ENCODE peak calls at places on chromosomes 13 and 19, in six cellular contexts. M, N, S, D, Q and R are unnamed samples. For H3K27me3, the result is how much of the 10 kb centered on the place peaks cover.

GRCh38 chr19:2469102-2469914 is 6.6 kb upstream of the GADD45B start:
- DNase-seq in N (no peak), D (peak), Q (no peak), S (no peak), M (no peak), R (no peak)

GRCh38 chr13:92938481-92939020 is 288.1 kb upstream of the GPC6 start:
- DNase-seq in M (no peak), D (no peak), N (no peak), Q (no peak), S (no peak), R (no peak)

GRCh38 chr13:93422980-93423554 is 196.5 kb downstream of the GPC6 start:
- DNase-seq in Q (no peak), D (peak), M (no peak), S (no peak), N (no peak), R (no peak)

GRCh38 chr19:36041831-36042230 is 9.2 kb upstream of the CLIP3 start:
- DNase-seq in M (peak), S (no peak), N (no peak), Q (no peak), D (peak), R (no peak)

GRCh38 chr13:27770809-27771208 is 21.5 kb upstream of the GSX1 start:
- DNase-seq in D (no peak), S (no peak), M (peak), N (peak), Q (no peak), R (no peak)

GRCh38 chr19:16373539-16373938 is 48.9 kb downstream of the KLF2 start:
- DNase-seq in D (no peak), N (no peak), Q (no peak), M (no peak), S (no peak), R (no peak)

GRCh38 chr13:114048463-114048862 is 74.6 kb upstream of the C13orf46 start:
- DNase-seq in S (no peak), D (no peak), N (no peak), M (no peak), Q (no peak), R (no peak)

GRCh38 chr13:36089130-36089529 is 42.1 kb downstream of the DCLK1 start:
- DNase-seq in D (no peak), M (no peak), S (no peak), Q (no peak), N (no peak), R (no peak)

GRCh38 chr19:33634361-33635091 is 12.8 kb downstream of the CHST8 start:
- DNase-seq in M (no peak), N (no peak), Q (no peak), D (no peak), S (no peak), R (no peak)

GRCh38 chr13:110329798-110330461 is 22.8 kb downstream of the COL4A2 start:
- DNase-seq in Q (no peak), N (no peak), D (peak), S (peak), M (no peak), R (no peak)

GRCh38 chr13:109243311-109243951 is 543.0 kb downstream of the IRS2 start:
- DNase-seq in D (peak), M (no peak), N (no peak), S (no peak), Q (no peak), R (no peak)

GRCh38 chr13:46165485-46166220 is 16.3 kb downstream of the LCP1 start:
- DNase-seq in Q (no peak), N (no peak), S (no peak), M (no peak), D (no peak), R (no peak)

GRCh38 chr13:95530178-95530577 is 22.3 kb upstream of the CLDN10 start:
- DNase-seq in Q (no peak), N (no peak), M (peak), D (peak), S (no peak), R (no peak)

DNA sequence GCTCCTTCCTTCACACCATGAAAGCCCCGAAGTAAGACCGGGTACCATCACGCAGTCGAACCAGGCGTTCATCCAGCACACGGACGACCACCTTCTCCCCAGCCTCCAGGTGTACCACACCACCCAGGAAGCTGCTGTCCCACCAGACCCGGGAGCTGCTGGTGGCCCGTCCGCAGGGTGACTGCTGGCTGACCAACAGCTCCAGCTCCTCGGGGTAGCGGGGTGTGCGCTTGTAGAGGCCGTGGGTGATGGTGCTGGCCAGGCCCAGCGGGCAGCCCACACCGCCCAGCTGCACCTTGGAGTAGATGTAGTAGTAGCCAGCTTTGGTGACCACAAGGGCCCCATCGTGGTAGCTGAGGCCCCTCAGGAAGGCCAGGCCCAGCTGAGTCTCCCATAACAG is 5.0 kb downstream of the TNFSF14 start:
- DNase-seq in Q (no peak), M (no peak), N (no peak), D (no peak), S (no peak), R (no peak)
- H3K27me3 ChIP-seq in Q (under half), M (under half), N (under half), D (under half), S (under half), R (under half)

DNA sequence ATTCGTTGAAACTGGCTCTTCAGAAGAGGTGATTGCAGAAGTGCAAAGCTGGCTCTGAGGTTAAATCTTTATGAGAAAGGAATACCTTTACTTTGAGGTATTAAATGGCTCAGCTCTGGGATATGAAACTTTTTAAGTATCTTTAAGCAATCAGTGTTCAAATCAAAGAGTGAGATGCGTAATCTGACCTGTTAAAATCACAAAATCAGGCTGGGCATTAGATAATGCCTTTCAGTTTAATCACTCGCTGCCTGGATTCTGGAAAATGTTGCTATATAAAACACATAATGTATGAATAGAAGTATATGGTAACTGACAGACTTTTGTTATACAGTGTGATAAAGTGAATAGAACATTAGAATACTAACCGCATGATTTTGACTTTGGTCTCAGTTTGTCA is 2.0 kb upstream of the DGKH start:
- DNase-seq in Q (no peak), D (no peak), S (no peak), M (no peak), N (no peak), R (no peak)
- H3K27me3 ChIP-seq in Q (under half), D (under half), S (under half), M (under half), N (under half), R (under half)

GRCh38 chr19:47024502-47024901 is 4.9 kb downstream of the NPAS1 start:
- DNase-seq in S (no peak), N (no peak), Q (no peak), D (no peak), M (no peak), R (no peak)

GRCh38 chr19:47026889-47027288 is 7.3 kb downstream of the NPAS1 start:
- DNase-seq in S (no peak), Q (no peak), M (no peak), N (no peak), D (no peak), R (no peak)

GRCh38 chr19:47028372-47028672 is 8.7 kb downstream of the NPAS1 start:
- DNase-seq in N (no peak), Q (no peak), D (no peak), S (no peak), M (no peak), R (peak)

GRCh38 chr19:47027586-47028371 is 8.1 kb downstream of the NPAS1 start:
- DNase-seq in Q (no peak), N (no peak), D (no peak), S (no peak), M (no peak), R (no peak)

GRCh38 chr19:47026156-47026555 is 6.5 kb downstream of the NPAS1 start:
- DNase-seq in N (no peak), Q (no peak), D (no peak), M (no peak), S (no peak), R (no peak)
- H3K27me3 ChIP-seq in N (under half), Q (half or more), D (under half), M (under half), S (under half), R (half or more)

GRCh38 chr13:73972503-73972902 is 161.7 kb downstream of the KLF12 start:
- DNase-seq in M (no peak), N (no peak), Q (no peak), D (no peak), S (no peak), R (no peak)

GRCh38 chr13:73973156-73973555 is 161.0 kb downstream of the KLF12 start:
- DNase-seq in M (no peak), S (no peak), D (no peak), N (no peak), Q (no peak), R (no peak)

GRCh38 chr13:73971481-73971880 is 162.7 kb downstream of the KLF12 start:
- DNase-seq in Q (no peak), N (no peak), M (no peak), S (no peak), D (no peak), R (no peak)

GRCh38 chr13:73967397-73968165 is 166.6 kb downstream of the KLF12 start:
- DNase-seq in D (no peak), Q (no peak), N (no peak), S (no peak), M (no peak), R (no peak)

GRCh38 chr13:73970413-73971055 is 163.7 kb downstream of the KLF12 start:
- DNase-seq in N (no peak), Q (no peak), M (no peak), D (peak), S (no peak), R (no peak)
- H3K27me3 ChIP-seq in N (under half), Q (under half), M (under half), D (under half), S (under half), R (under half)

GRCh38 chr13:112065867-112066623 is 904 bp upstream of the SOX1 start:
- DNase-seq in M (no peak), Q (no peak), S (no peak), D (no peak), N (no peak), R (no peak)
- H3K27me3 ChIP-seq in M (under half), Q (half or more), S (under half), D (half or more), N (under half), R (half or more)

DNA sequence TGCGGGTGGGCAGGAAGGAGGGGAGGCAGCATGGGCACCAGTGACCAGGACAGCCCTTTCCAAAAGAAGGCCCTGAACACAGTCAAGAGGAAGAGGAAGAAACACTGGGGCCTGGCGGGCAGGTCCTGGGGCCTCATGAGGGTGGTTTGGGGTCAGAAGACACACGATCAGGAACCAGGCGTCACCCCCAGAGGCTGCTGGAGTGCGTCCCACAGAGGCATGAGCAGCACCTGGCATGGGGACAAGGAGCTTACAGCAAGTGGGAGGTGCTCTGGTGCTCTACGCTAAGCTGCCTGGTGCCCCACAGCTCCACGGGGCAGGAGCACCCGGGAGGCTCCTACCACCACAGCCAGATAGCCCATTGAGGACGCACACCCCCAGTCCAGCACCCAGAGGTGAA is 20.0 kb downstream of the ELL start:
- DNase-seq in D (no peak), S (peak), M (peak), Q (no peak), N (no peak), R (no peak)
- H3K27me3 ChIP-seq in D (under half), S (under half), M (under half), Q (under half), N (under half), R (under half)

GRCh38 chr13:99976502-99977115 is 5.0 kb upstream of the ZIC2 start:
- DNase-seq in N (no peak), D (no peak), S (no peak), Q (no peak), M (no peak), R (no peak)
- H3K27me3 ChIP-seq in N (half or more), D (half or more), S (under half), Q (half or more), M (half or more), R (half or more)